ENCODE peak calls at places on chromosomes 2 and 18, in eight cellular contexts. Z is colonic mucosa, D is endothelial cell, N is Calu3, R is GM13976, H is GM20000, M is coronary artery, A is cardiac muscle cell. L is an unnamed sample.

GRCh38 chr2:206392118-206392517 is 51.2 kb upstream of the ADAM23 start:
- DNase-seq in H (peak), A (peak), D (peak), N (peak), M (no peak), Z (no peak), R (peak), L (peak)

GRCh38 chr2:238948765-238949641 is 101.1 kb downstream of the TWIST2 start:
- DNase-seq in Z (no peak), H (no peak), A (no peak), M (no peak), R (no peak), D (peak), N (no peak), L (no peak)

GRCh38 chr2:127181851-127182250 is 38.2 kb downstream of the CYP27C1 start:
- DNase-seq in D (no peak), Z (no peak), N (no peak), M (peak), A (no peak), R (no peak), H (no peak), L (no peak)

GRCh38 chr2:234845602-234846588 is 105.9 kb upstream of the SH3BP4 start:
- DNase-seq in M (no peak), D (no peak), Z (no peak), A (no peak), H (no peak), R (no peak), N (no peak), L (no peak)

GRCh38 chr2:240439698-240440151 is 4.3 kb downstream of the GPC1 start:
- DNase-seq in R (no peak), N (no peak), Z (no peak), H (no peak), A (no peak), M (no peak), D (no peak), L (no peak)

GRCh38 chr2:109387221-109387735 is 226.5 kb downstream of the SEPTIN10 start:
- DNase-seq in H (no peak), A (no peak), N (no peak), D (no peak), Z (no peak), M (no peak), R (no peak), L (no peak)

GRCh38 chr2:100571668-100572067 is 8.9 kb downstream of the PDCL3 start:
- DNase-seq in Z (no peak), M (no peak), D (no peak), H (no peak), A (no peak), R (no peak), N (no peak), L (no peak)

GRCh38 chr18:63253428-63254372 is 65.9 kb downstream of the BCL2 start:
- DNase-seq in M (no peak), H (no peak), A (peak), R (no peak), D (no peak), N (no peak), Z (no peak), L (no peak)

GRCh38 chr2:68266655-68267054 is 14.3 kb upstream of the PPP3R1 start:
- DNase-seq in A (no peak), M (no peak), N (no peak), Z (no peak), R (no peak), H (no peak), D (no peak), L (no peak)

GRCh38 chr2:205762883-205763282 is 80.6 kb downstream of the NRP2 start:
- DNase-seq in R (no peak), Z (no peak), D (no peak), H (no peak), M (no peak), N (no peak), A (no peak), L (no peak)

GRCh38 chr2:164710252-164710633 is 89.0 kb upstream of the GRB14 start:
- DNase-seq in N (no peak), M (no peak), H (no peak), Z (no peak), D (no peak), A (peak), R (no peak), L (no peak)

GRCh38 chr2:207223051-207223450 is 57.3 kb upstream of the KLF7 start:
- DNase-seq in H (peak), D (no peak), Z (no peak), M (no peak), N (no peak), R (peak), A (no peak), L (peak)

GRCh38 chr2:146189541-146189940 is 1655.3 kb upstream of the ACVR2A start:
- DNase-seq in Z (no peak), R (no peak), N (no peak), A (no peak), H (no peak), D (no peak), M (no peak), L (no peak)

GRCh38 chr2:216164087-216164486 is 54.9 kb downstream of the XRCC5 start:
- DNase-seq in H (no peak), A (no peak), Z (no peak), R (no peak), M (no peak), D (no peak), N (no peak), L (no peak)

GRCh38 chr2:239305222-239305575 is 95.6 kb downstream of the HDAC4 start:
- DNase-seq in R (no peak), M (peak), N (no peak), D (no peak), Z (no peak), H (no peak), A (no peak), L (no peak)

GRCh38 chr2:199019898-199020507 is 437.7 kb downstream of the SATB2 start:
- DNase-seq in A (peak), R (no peak), M (no peak), D (peak), N (peak), H (no peak), Z (peak), L (no peak)

GRCh38 chr2:109345653-109346165 is 216.7 kb downstream of the SH3RF3 start:
- DNase-seq in Z (no peak), D (no peak), R (no peak), M (no peak), N (no peak), H (no peak), A (no peak), L (no peak)

DNA sequence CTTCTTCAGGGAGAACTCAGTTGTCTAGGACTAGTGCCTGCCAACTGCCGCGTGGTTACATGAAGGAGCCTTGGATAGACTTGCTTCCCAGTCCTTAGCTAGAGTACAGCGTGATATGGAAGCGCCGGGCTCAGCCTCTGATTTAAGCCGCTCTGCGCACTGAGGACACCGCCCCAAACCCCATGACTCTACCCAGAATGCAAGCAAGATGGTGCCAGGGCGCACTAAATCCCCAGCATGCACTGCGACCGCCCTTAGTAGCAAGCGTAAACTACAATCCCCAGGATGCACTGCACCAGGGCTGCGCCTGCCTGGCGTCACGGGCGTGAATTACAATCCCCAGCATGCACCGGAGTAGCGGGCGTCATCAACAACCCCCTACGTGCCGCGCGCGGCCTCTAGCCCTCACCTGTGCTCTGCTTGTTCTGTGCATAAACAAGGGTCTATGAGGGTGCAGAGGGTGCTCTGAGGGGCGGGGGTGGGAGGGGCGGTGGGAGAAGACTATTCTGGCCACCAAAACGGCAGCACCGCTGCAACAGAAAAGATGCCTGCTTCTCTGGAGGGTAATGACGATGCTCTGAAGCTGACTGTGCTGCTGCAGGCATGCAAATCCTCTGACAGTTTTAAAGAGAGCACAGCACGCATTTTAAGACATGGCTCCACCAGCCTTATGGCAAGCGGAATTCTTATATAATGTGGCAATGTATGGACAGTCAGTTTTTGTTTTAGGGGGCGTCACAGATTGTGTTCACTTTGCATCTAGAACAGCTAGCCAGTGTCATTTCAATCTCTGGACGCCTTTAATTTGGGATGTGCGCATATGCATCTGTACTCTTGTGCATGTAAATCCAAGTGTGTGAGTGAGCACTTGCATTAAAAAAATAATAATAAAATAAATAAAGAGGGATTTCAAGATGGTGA is 282.5 kb upstream of the MYT1L start:
- DNase-seq in N (peak), R (peak), D (peak), Z (peak), A (peak), H (peak), M (peak), L (peak)
- TF ChIP-seq CTCF in N (no peak), R (no peak), D (no peak), Z (no peak), A (no peak), H (no peak), M (no peak), L (no peak)

DNA sequence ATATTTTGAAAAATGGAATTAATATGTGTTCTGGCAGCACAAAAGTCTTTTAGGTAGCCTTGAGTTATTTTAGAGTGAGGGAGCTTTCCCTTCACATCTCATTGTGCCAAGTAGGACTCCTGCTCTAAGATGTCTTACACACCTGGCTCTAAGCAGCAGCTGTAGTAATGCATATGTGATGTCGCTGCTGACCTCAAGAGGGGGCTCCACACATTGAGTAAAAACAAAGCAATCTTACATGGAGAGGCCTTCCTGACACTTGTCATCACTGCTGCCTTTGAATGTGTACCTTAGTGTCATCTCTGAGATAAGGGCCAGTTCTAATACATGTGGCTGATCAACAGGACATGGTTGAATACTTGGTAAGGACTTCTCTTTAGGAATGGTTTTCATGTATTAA is 75.8 kb downstream of the ACTR3 start:
- DNase-seq in H (peak), N (peak), Z (peak), M (no peak), R (peak), D (peak), A (peak), L (peak)
- TF ChIP-seq CTCF in H (peak), N (peak), Z (peak), M (no peak), R (peak), D (peak), A (peak), L (peak)

GRCh38 chr2:34738691-34739090 is 1139.6 kb upstream of the FAM98A start:
- DNase-seq in D (peak), Z (no peak), A (no peak), H (no peak), M (no peak), N (peak), R (no peak), L (no peak)
- TF ChIP-seq CTCF in D (peak), Z (no peak), A (no peak), H (no peak), M (no peak), N (no peak), R (no peak), L (no peak)

GRCh38 chr2:2846379-2847130 is 515.5 kb upstream of the MYT1L start:
- DNase-seq in M (no peak), Z (no peak), H (no peak), R (no peak), N (no peak), D (no peak), A (no peak), L (no peak)
- TF ChIP-seq CTCF in M (no peak), Z (no peak), H (no peak), R (no peak), N (no peak), D (no peak), A (no peak), L (no peak)

GRCh38 chr2:8430628-8431027 is 251.2 kb upstream of the ID2 start:
- DNase-seq in H (no peak), N (no peak), M (no peak), Z (no peak), D (no peak), A (no peak), R (no peak), L (no peak)
- TF ChIP-seq CTCF in H (no peak), N (no peak), M (no peak), Z (no peak), D (no peak), A (no peak), R (no peak), L (no peak)

DNA sequence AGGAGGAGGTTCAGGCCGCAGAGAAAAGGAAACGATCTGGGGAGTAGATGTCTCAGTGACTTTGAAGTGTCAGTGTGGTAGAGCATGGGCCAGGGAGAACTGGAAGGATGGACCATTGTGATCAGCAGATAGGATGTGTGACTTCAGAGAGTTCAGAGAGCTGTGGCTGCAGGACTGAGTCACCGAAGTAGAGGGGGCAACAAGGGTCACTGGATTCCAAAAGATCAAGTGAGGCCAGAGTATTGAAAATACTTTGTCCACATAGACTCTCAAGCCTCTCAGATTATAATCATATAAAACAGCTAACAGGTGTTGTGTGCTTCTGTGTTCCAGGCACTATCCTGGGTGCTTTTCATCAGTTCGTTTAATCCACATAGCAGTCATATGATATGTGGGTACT is 99.4 kb downstream of the CRIM1 start:
- DNase-seq in R (no peak), A (no peak), H (no peak), D (no peak), M (no peak), N (no peak), Z (no peak), L (no peak)
- TF ChIP-seq CTCF in R (no peak), A (no peak), H (no peak), D (no peak), M (no peak), N (no peak), Z (no peak), L (no peak)

DNA sequence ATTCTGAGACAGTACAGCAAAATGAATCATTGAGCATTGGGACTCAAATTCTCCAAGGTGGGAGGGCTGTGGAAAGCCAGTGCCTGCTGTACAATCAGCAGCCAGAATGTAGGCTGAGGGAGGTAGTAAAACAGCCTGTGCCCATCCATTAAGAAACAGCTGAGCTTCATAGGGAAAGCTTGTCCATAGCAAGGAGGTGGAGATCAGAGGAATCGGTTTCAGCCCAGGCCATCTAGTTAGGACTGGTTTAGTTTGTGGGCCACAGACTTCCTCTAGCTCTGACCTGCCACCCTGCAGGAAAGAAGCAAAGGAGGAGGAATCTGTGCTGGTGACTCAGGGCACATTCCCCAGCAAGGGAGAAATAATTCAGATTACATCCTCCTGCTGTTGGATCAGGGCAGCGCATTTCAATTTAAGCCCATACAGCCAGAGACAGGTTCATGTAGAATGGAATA is 333.4 kb downstream of the SETBP1 start:
- DNase-seq in H (no peak), N (peak), M (no peak), R (no peak), A (peak), Z (no peak), D (no peak), L (no peak)
- TF ChIP-seq CTCF in H (no peak), N (no peak), M (no peak), R (no peak), A (peak), Z (no peak), D (peak), L (no peak)

GRCh38 chr2:143420313-143420712 is 291.1 kb downstream of the ARHGAP15 start:
- DNase-seq in M (no peak), H (no peak), D (no peak), A (no peak), N (no peak), Z (no peak), R (no peak), L (peak)
- TF ChIP-seq CTCF in M (no peak), H (no peak), D (no peak), A (no peak), N (no peak), Z (no peak), R (no peak), L (no peak)